ENCODE peak calls at places on chromosomes 12 and 14, in ten cellular contexts. H is Panc1, B is tibial artery, S is GM23338, N is MCF 10A, J is A549, W is body of pancreas, K is glutamatergic neuron, F is pancreas, E is IMR-90. C is an unnamed sample.

GRCh38 chr14:78405071-78405856 is 235.1 kb downstream of the NRXN3 start:
- DNase-seq in H (no peak), B (no peak), S (no peak), N (no peak), J (no peak), W (peak; percentile 15), K (no peak), F (peak; percentile 22), E (no peak), C (no peak)

GRCh38 chr14:20652996-20653975 is 11.8 kb upstream of the OR6S1 start:
- DNase-seq in H (peak; percentile 96), B (no peak), S (peak; percentile 92), N (peak; percentile 41), J (peak; percentile 97), W (no peak), K (peak; percentile 35), F (no peak), E (peak; percentile 67), C (no peak)

GRCh38 chr14:64755661-64756265 is 51.5 kb downstream of the PLEKHG3 start:
- DNase-seq in H (no peak), B (no peak), S (no peak), N (peak; percentile 77), J (no peak), W (no peak), K (no peak), F (peak; percentile 12), E (peak; percentile 21), C (no peak)

GRCh38 chr12:107349008-107349747 is 255.8 kb upstream of the CRY1 start:
- DNase-seq in H (peak; percentile 27), B (no peak), S (peak; percentile 61), N (peak; percentile 94), J (peak; percentile 96), W (peak; percentile 57), K (no peak), F (peak; percentile 34), E (peak; percentile 91), C (no peak)

GRCh38 chr14:100072783-100073346 is 7.6 kb downstream of the EVL start:
- DNase-seq in H (no peak), B (no peak), S (peak; percentile 24), N (peak; percentile 51), J (no peak), W (no peak), K (no peak), F (no peak), E (no peak), C (peak; percentile 47)

GRCh38 chr12:123912415-123913385 is 59.9 kb downstream of the CCDC92 start:
- DNase-seq in H (no peak), B (no peak), S (no peak), N (no peak), J (peak; percentile 40), W (no peak), K (no peak), F (no peak), E (no peak), C (no peak)

GRCh38 chr14:47676301-47676617 is 854 bp upstream of the MDGA2 start:
- DNase-seq in H (no peak), B (no peak), S (no peak), N (no peak), J (no peak), W (no peak), K (no peak), F (no peak), E (no peak), C (no peak)

GRCh38 chr14:100585448-100586152 is 1.6 kb downstream of the BEGAIN start:
- DNase-seq in H (no peak), B (peak; percentile 12), S (no peak), N (no peak), J (no peak), W (peak; percentile 5), K (peak; percentile 10), F (no peak), E (no peak), C (no peak)

DNA sequence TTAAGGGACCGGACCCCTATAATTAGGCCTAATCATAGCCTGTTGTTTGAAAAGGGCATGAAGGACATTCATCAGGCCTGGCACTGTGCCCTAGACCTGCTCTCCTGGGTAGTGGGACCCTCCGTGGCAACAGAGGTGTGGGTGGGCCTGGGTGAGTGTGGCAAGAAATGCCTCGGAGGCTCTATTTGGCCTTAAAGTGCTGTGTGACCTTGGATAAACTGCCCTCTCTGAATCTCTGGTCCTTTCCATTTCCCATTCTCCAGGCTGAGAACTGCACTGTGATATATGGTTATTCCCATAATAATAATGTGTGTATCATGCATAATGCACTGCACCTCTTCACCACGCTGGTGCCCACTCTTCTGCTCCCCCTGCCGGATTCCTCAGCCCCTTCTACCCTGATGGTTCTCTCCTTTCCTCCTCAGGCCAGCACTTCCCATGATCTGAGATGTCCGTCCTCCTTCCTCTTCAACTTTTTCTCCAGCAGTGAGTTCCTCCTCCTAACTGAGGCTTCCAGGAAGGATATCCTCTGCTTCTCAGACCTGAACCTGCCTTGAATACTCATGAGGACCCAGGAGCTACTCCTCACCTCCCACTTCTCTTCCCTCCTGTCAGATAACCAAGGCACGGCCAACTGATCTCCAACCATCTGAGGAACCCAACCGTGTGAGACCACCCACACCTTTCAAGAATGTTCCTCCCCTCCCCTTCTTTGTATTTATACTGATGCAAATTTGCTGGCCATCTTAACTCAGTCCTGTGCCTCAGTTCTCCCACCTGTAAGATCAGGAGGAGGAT is 111.0 kb upstream of the PZP start:
- DNase-seq in H (no peak), B (no peak), S (no peak), N (peak; percentile 29), J (no peak), W (no peak), K (no peak), F (no peak), E (no peak), C (no peak)
- TF ChIP-seq CTCF in H (no peak), B (no peak), S (peak; percentile 55), N (no peak), J (no peak), W (no peak), K (no peak), F (no peak), E (no peak), C (no peak)

GRCh38 chr12:67388331-67389163 is 119.4 kb downstream of the CAND1 start:
- DNase-seq in H (no peak), B (no peak), S (peak; percentile 69), N (no peak), J (no peak), W (no peak), K (peak; percentile 25), F (no peak), E (no peak), C (no peak)
- TF ChIP-seq CTCF in H (peak; percentile 11), B (no peak), S (no peak), N (no peak), J (no peak), W (no peak), K (peak; percentile 78), F (no peak), E (no peak), C (no peak)

GRCh38 chr12:75511116-75512048 is at the start of gene KRR1:
- DNase-seq in H (peak; percentile 93), B (peak; percentile 96), S (peak; percentile 99), N (peak; percentile 95), J (peak; percentile 100), W (peak; percentile 95), K (peak; percentile 81), F (peak; percentile 84), E (peak; percentile 99), C (peak; percentile 72)
- TF ChIP-seq CTCF in H (no peak), B (peak; percentile 32), S (no peak), N (no peak), J (no peak), W (peak; percentile 48), K (no peak), F (no peak), E (no peak), C (no peak)

GRCh38 chr12:116202940-116203339 is 74.6 kb downstream of the MED13L start:
- DNase-seq in H (no peak), B (no peak), S (peak; percentile 45), N (no peak), J (no peak), W (no peak), K (no peak), F (no peak), E (peak; percentile 30), C (no peak)
- TF ChIP-seq CTCF in H (no peak), B (no peak), S (peak; percentile 18), N (no peak), J (no peak), W (no peak), K (no peak), F (no peak), E (peak; percentile 36), C (no peak)

GRCh38 chr12:128069359-128069997 is 197.5 kb upstream of the TMEM132C start:
- DNase-seq in H (peak; percentile 32), B (no peak), S (peak; percentile 60), N (peak; percentile 38), J (peak; percentile 60), W (no peak), K (peak; percentile 52), F (no peak), E (peak; percentile 33), C (no peak)
- TF ChIP-seq CTCF in H (peak; percentile 82), B (peak; percentile 71), S (peak; percentile 76), N (peak; percentile 40), J (peak; percentile 67), W (no peak), K (peak; percentile 83), F (peak; percentile 26), E (peak; percentile 49), C (no peak)

DNA sequence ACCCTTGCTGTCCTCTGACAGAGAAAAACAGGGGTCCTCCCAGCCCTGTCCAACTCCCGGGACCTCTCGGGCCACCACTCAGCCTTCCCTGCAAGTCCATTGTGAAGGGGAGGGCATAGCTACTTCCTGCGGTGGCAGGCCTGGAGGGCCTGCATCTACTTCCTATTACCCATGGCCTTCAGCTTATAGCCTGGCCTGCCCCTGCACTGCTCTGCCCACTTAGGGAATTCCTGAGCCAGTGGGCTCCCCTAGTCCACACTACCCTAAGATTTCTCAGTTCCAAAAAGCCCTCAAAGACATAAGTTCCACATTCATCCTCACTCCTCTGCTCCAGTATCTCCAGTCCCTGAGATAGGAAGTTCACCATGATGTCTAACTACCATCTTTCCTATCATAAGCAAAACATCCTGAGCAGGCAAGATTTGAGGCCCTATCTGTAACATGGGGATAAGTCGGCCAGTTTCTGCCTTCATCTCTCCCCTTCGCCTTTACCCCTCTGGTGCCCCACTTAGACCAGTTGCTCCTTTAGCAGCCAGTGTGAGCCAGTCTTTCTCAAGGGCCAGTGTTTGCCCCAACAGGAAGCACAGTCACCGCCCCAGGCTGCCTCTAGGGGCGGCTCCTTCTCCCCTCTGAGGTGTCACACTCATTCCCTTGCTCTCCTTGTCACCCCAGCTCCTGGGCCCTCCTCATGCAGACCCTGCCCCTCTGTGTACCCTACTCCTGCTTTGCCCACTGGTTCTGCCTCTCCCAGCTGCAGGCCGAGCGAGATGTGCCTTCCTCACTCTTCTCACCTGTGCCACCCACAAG is 10.9 kb downstream of the HDAC7 start:
- DNase-seq in H (no peak), B (no peak), S (peak; percentile 48), N (peak; percentile 53), J (no peak), W (no peak), K (no peak), F (peak; percentile 8), E (peak; percentile 44), C (no peak)
- TF ChIP-seq CTCF in H (no peak), B (no peak), S (peak; percentile 12), N (no peak), J (no peak), W (no peak), K (no peak), F (no peak), E (peak; percentile 16), C (no peak)